ENCODE peak calls at places on chromosome 9, in seven cellular contexts. Z is naive thymus-derived CD4-positive, alpha-beta T cell; R is heart left ventricle; Y is NT2/D1; S is body of pancreas; N is lower lobe of right lung; T is Caco-2. P is an unnamed sample. For H3K4me1, the result is how much of the 10 kb centered on the place peaks cover.

GRCh38 chr9:115263731-115264130 is 145.8 kb upstream of the TNC start:
- DNase-seq in Z (no peak), R (no peak), Y (no peak), S (no peak), N (no peak), T (no peak), P (no peak)

GRCh38 chr9:13083973-13084528 is 195.4 kb downstream of the MPDZ start:
- DNase-seq in Z (no peak), R (no peak), Y (no peak), S (no peak), N (no peak), T (no peak), P (no peak)

GRCh38 chr9:18534611-18535010 is 60.7 kb downstream of the ADAMTSL1 start:
- DNase-seq in Z (no peak), R (no peak), Y (no peak), S (no peak), N (no peak), T (no peak), P (no peak)

GRCh38 chr9:121634329-121634784 is 17.1 kb upstream of the DAB2IP start:
- DNase-seq in Z (no peak), R (no peak), Y (no peak), S (no peak), N (no peak), T (no peak), P (no peak)

GRCh38 chr9:133729646-133730281 is 8.4 kb downstream of the SARDH start:
- DNase-seq in Z (no peak), R (no peak), Y (no peak), S (no peak), N (no peak), T (no peak), P (no peak)

GRCh38 chr9:32427111-32427873 is 42.8 kb downstream of the ACO1 start:
- DNase-seq in Z (no peak), R (no peak), Y (no peak), S (peak), N (no peak), T (peak), P (no peak)

GRCh38 chr9:2132484-2133082 is 117.4 kb downstream of the SMARCA2 start:
- DNase-seq in Z (peak), R (no peak), Y (peak), S (no peak), N (no peak), T (no peak), P (no peak)

GRCh38 chr9:81826541-81826906 is 101.7 kb upstream of the SPATA31D4 start:
- DNase-seq in Z (no peak), R (peak), Y (no peak), S (no peak), N (peak), T (no peak), P (no peak)

GRCh38 chr9:114350636-114351396 is 21.1 kb downstream of the ORM2 start:
- DNase-seq in Z (no peak), R (no peak), Y (no peak), S (no peak), N (no peak), T (no peak), P (no peak)

GRCh38 chr9:131627326-131627845 is 82.1 kb downstream of the PRRT1B start:
- DNase-seq in Z (no peak), R (no peak), Y (no peak), S (no peak), N (no peak), T (no peak), P (no peak)

GRCh38 chr9:120875643-120875953 is 1.4 kb downstream of the PHF19 start:
- DNase-seq in Z (no peak), R (no peak), Y (no peak), S (no peak), N (no peak), T (no peak), P (no peak)

GRCh38 chr9:115595951-115596742 is 478.2 kb upstream of the TNC start:
- DNase-seq in Z (no peak), R (no peak), Y (no peak), S (no peak), N (no peak), T (no peak), P (no peak)

GRCh38 chr9:121399883-121400607 is 30.0 kb upstream of the STOM start:
- DNase-seq in Z (peak), R (no peak), Y (peak), S (no peak), N (no peak), T (peak), P (peak)

GRCh38 chr9:2478421-2478820 is 143.2 kb upstream of the VLDLR start:
- DNase-seq in Z (no peak), R (no peak), Y (no peak), S (no peak), N (no peak), T (no peak), P (no peak)

GRCh38 chr9:105969672-105970071 is 275.3 kb downstream of the TMEM38B start:
- DNase-seq in Z (no peak), R (no peak), Y (no peak), S (no peak), N (no peak), T (no peak), P (no peak)

GRCh38 chr9:95511952-95512750 is 4.6 kb downstream of the PTCH1 start:
- DNase-seq in Z (no peak), R (no peak), Y (peak), S (no peak), N (no peak), T (peak), P (no peak)

GRCh38 chr9:18982246-18982589 is 50.8 kb downstream of the SAXO1 start:
- DNase-seq in Z (no peak), R (no peak), Y (no peak), S (no peak), N (no peak), T (no peak), P (no peak)

GRCh38 chr9:34701769-34702736 is 7.9 kb downstream of the CCL21 start:
- DNase-seq in Z (peak), R (peak), Y (peak), S (peak), N (peak), T (peak), P (peak)

GRCh38 chr9:131650254-131650653 is 89.6 kb downstream of the RAPGEF1 start:
- DNase-seq in Z (no peak), R (peak), Y (no peak), S (no peak), N (peak), T (no peak), P (no peak)

GRCh38 chr9:71249729-71250317 is 128.4 kb upstream of the TRPM3 start:
- DNase-seq in Z (peak), R (no peak), Y (peak), S (no peak), N (no peak), T (peak), P (no peak)

GRCh38 chr9:124045076-124045829 is 33.7 kb downstream of the LHX2 start:
- DNase-seq in Z (no peak), R (peak), Y (no peak), S (peak), N (peak), T (no peak), P (no peak)

GRCh38 chr9:114501786-114502682 is 3.2 kb downstream of the WHRN start:
- DNase-seq in Z (no peak), R (no peak), Y (peak), S (no peak), N (no peak), T (no peak), P (no peak)

GRCh38 chr9:123349691-123350480 is 6.1 kb upstream of the CRB2 start:
- DNase-seq in Z (peak), R (no peak), Y (peak), S (peak), N (no peak), T (peak), P (peak)

GRCh38 chr9:79257215-79257614 is 314.6 kb upstream of the TLE4 start:
- DNase-seq in Z (no peak), R (no peak), Y (no peak), S (no peak), N (peak), T (no peak), P (no peak)

GRCh38 chr9:71744754-71745521 is 23.4 kb downstream of the CEMIP2 start:
- DNase-seq in Z (no peak), R (no peak), Y (no peak), S (no peak), N (no peak), T (no peak), P (no peak)

GRCh38 chr9:127574089-127574921 is 37.8 kb upstream of the STXBP1 start:
- DNase-seq in Z (no peak), R (no peak), Y (no peak), S (peak), N (peak), T (no peak), P (no peak)

GRCh38 chr9:37412431-37413151 is 9.9 kb upstream of the GRHPR start:
- DNase-seq in Z (no peak), R (no peak), Y (no peak), S (no peak), N (no peak), T (no peak), P (no peak)

GRCh38 chr9:36479086-36479485 is 79.0 kb upstream of the RNF38 start:
- DNase-seq in Z (no peak), R (no peak), Y (no peak), S (no peak), N (no peak), T (no peak), P (no peak)

GRCh38 chr9:134484479-134484878 is 157.1 kb upstream of the COL5A1 start:
- DNase-seq in Z (no peak), R (no peak), Y (no peak), S (no peak), N (no peak), T (no peak), P (no peak)

GRCh38 chr9:104527109-104527508 is at the start of gene OR13C4:
- DNase-seq in Z (no peak), R (no peak), Y (no peak), S (no peak), N (no peak), T (no peak), P (no peak)

GRCh38 chr9:21323091-21323490 is 12.1 kb downstream of the KLHL9 start:
- DNase-seq in Z (no peak), R (no peak), Y (no peak), S (no peak), N (no peak), T (no peak), P (no peak)

GRCh38 chr9:97594414-97594921 is 38.7 kb downstream of the TSTD2 start:
- DNase-seq in Z (no peak), R (peak), Y (no peak), S (peak), N (no peak), T (no peak), P (no peak)

GRCh38 chr9:107360098-107360497 is 77.0 kb downstream of the RAD23B start:
- DNase-seq in Z (no peak), R (no peak), Y (no peak), S (no peak), N (no peak), T (no peak), P (no peak)

GRCh38 chr9:4760122-4760521 is 19.1 kb upstream of the AK3 start:
- DNase-seq in Z (no peak), R (no peak), Y (no peak), S (no peak), N (no peak), T (no peak), P (no peak)

GRCh38 chr9:91131433-91131839 is 230.3 kb downstream of the AUH start:
- DNase-seq in Z (no peak), R (no peak), Y (no peak), S (no peak), N (no peak), T (no peak), P (peak)

GRCh38 chr9:19049872-19050636 is 827 bp downstream of the RRAGA start:
- DNase-seq in Z (peak), R (no peak), Y (no peak), S (no peak), N (no peak), T (peak), P (peak)

GRCh38 chr9:27086818-27087680 is 22.0 kb upstream of the TEK start:
- DNase-seq in Z (no peak), R (no peak), Y (no peak), S (no peak), N (no peak), T (no peak), P (no peak)

GRCh38 chr9:101764455-101764854 is 26.0 kb upstream of the GRIN3A start:
- DNase-seq in Z (no peak), R (no peak), Y (no peak), S (no peak), N (no peak), T (no peak), P (no peak)
- H3K4me1 ChIP-seq in Z (under half), R (under half), Y (under half), S (under half), N (under half), T (under half), P (under half)

GRCh38 chr9:129497064-129497836 is 123.7 kb downstream of the C9orf50 start:
- DNase-seq in Z (no peak), R (no peak), Y (peak), S (peak), N (no peak), T (no peak), P (no peak)
- H3K4me1 ChIP-seq in Z (under half), R (half or more), Y (under half), S (half or more), N (half or more), T (half or more), P (under half)

DNA sequence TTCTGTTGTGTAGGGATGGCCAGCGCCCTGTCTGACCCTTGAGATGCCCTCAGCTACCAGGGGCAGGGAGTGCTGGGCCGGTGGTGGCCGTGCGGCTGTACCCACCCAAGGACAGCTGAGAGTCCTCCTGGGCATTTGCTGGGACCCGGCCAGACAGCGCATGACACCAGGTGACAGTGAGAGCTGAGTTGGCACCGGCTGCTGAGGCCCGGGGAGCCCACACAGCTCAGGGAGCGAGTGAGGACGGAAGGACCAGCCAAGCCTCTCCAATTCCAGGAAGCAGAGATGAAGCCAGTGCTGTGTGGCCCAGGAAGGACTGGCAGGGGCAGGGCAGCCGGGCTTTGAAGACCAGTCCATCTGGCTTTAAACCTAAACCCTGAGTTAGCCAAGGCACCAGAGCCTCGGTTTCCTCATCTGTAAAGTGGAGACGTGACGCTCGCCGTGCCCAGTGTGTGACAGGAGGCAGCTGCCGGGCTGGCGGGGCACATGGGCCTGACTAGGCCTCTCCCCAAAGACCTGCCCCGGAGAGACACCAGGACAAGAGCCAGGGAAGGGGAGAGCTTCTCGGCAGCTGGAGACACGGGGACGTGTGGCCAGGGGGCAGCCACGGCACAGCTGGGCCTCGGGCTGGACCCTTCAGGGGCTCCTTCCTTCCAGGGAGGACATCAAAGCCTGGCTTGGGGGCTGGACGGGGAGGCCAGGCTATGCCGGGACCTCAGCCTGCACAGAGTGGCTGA is 3.0 kb upstream of the AGPAT2 start:
- DNase-seq in Z (no peak), R (peak), Y (no peak), S (no peak), N (no peak), T (no peak), P (no peak)
- H3K4me1 ChIP-seq in Z (under half), R (half or more), Y (under half), S (half or more), N (half or more), T (half or more), P (under half)

DNA sequence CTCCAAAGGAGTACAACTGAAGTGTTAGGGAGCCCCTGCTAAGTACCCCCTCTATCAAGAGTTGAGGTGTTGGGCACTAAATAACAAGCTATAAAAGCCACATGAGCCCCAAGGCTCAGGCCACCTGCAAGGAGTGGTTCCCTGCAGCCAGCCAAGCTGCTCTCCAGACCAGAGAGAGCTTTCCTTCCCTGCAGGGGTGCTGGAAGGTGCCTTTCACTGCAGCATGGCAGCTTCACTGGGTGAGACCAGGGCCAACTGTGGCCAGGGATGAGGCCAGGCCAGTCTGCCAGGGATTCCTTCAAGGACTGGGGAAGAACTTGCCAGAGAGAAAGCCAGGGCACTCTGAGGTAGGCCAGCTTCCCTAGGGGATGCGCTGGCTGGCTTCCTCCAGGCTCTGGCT is 14.9 kb downstream of the GADD45G start:
- DNase-seq in Z (no peak), R (no peak), Y (no peak), S (no peak), N (no peak), T (no peak), P (no peak)
- H3K4me1 ChIP-seq in Z (under half), R (under half), Y (under half), S (half or more), N (under half), T (under half), P (under half)

GRCh38 chr9:6843742-6844141 is 86.0 kb downstream of the KDM4C start:
- DNase-seq in Z (no peak), R (no peak), Y (no peak), S (no peak), N (no peak), T (no peak), P (no peak)
- H3K4me1 ChIP-seq in Z (under half), R (under half), Y (under half), S (under half), N (under half), T (under half), P (under half)

GRCh38 chr9:99054581-99054980 is 50.3 kb upstream of the TGFBR1 start:
- DNase-seq in Z (no peak), R (no peak), Y (no peak), S (no peak), N (no peak), T (no peak), P (no peak)
- H3K4me1 ChIP-seq in Z (half or more), R (under half), Y (under half), S (under half), N (under half), T (under half), P (half or more)

GRCh38 chr9:125997510-125997823 is 250.3 kb downstream of the PBX3 start:
- DNase-seq in Z (no peak), R (no peak), Y (no peak), S (no peak), N (peak), T (no peak), P (no peak)

GRCh38 chr9:125995006-125995405 is 247.8 kb downstream of the PBX3 start:
- DNase-seq in Z (no peak), R (no peak), Y (no peak), S (no peak), N (peak), T (no peak), P (no peak)

GRCh38 chr9:125996671-125997509 is 249.7 kb downstream of the PBX3 start:
- DNase-seq in Z (no peak), R (no peak), Y (no peak), S (no peak), N (peak), T (no peak), P (no peak)

GRCh38 chr9:125994066-125994943 is 247.1 kb downstream of the PBX3 start:
- DNase-seq in Z (no peak), R (peak), Y (no peak), S (no peak), N (peak), T (no peak), P (no peak)

DNA sequence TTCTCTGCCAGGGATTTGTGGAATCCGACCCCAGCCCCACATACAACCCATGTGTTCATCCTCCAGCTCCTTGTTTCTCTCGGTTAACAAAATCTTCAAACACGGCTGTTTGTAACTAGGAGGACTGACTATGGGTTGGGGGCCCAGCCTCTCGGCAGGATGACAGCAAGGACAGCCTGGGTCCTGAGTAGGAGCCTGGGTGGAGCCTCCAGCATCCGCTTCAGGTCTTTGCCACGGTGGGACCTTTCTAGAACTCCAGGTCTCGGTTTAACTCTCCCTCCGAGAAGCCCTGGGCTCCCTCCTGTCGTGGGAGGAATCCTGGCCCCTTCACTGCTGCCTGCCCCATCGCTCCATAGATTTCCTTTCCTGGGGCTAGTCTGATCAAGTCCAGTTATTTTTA is 248.5 kb downstream of the PBX3 start:
- DNase-seq in Z (no peak), R (no peak), Y (no peak), S (no peak), N (peak), T (no peak), P (no peak)
- H3K4me1 ChIP-seq in Z (under half), R (under half), Y (under half), S (under half), N (under half), T (under half), P (under half)

GRCh38 chr9:129491486-129491855 is 129.4 kb downstream of the C9orf50 start:
- DNase-seq in Z (no peak), R (peak), Y (no peak), S (peak), N (peak), T (no peak), P (no peak)
- H3K4me1 ChIP-seq in Z (under half), R (half or more), Y (half or more), S (half or more), N (half or more), T (half or more), P (half or more)

GRCh38 chr9:80440724-80441123 is 869.0 kb downstream of the TLE4 start:
- DNase-seq in Z (no peak), R (no peak), Y (no peak), S (no peak), N (no peak), T (no peak), P (no peak)
- H3K4me1 ChIP-seq in Z (under half), R (under half), Y (under half), S (under half), N (under half), T (under half), P (under half)